ENCODE peak calls at places on chromosomes 16 and 17, in six cellular contexts. F is IMR-90, Z is heart left ventricle, C is breast epithelium, A is A549, R is Peyer's patch. U is an unnamed sample. For H3K9me3, the result is how much of the 10 kb centered on the place peaks cover.

GRCh38 chr17:48722924-48723554 is at the start of gene PRAC2:
- DNase-seq in F (no peak), Z (no peak), C (no peak), A (no peak), R (no peak), U (no peak)

GRCh38 chr17:72724375-72724774 is 368.1 kb downstream of the SLC39A11 start:
- DNase-seq in F (peak), Z (no peak), C (no peak), A (no peak), R (no peak), U (no peak)

GRCh38 chr17:36593651-36594316 is 2.1 kb downstream of the DHRS11 start:
- DNase-seq in F (no peak), Z (no peak), C (peak), A (no peak), R (no peak), U (peak)

GRCh38 chr16:10990378-10990777 is 46.0 kb downstream of the CLEC16A start:
- DNase-seq in F (no peak), Z (no peak), C (no peak), A (no peak), R (no peak), U (no peak)

GRCh38 chr16:79163666-79164377 is 436.7 kb downstream of the MAF start:
- DNase-seq in F (no peak), Z (peak), C (no peak), A (no peak), R (peak), U (no peak)

GRCh38 chr17:35097776-35098175 is 21.9 kb downstream of the RAD51D start:
- DNase-seq in F (no peak), Z (no peak), C (no peak), A (no peak), R (no peak), U (no peak)

GRCh38 chr17:40110457-40110856 is 10.1 kb upstream of the NR1D1 start:
- DNase-seq in F (no peak), Z (peak), C (peak), A (no peak), R (no peak), U (no peak)

GRCh38 chr16:67961551-67961957 is 6.9 kb downstream of the SLC12A4 start:
- DNase-seq in F (no peak), Z (peak), C (peak), A (no peak), R (no peak), U (no peak)

GRCh38 chr17:36544049-36544319 is 735 bp upstream of the GGNBP2 start:
- DNase-seq in F (peak), Z (peak), C (no peak), A (peak), R (peak), U (no peak)

GRCh38 chr17:73384926-73385325 is 73.1 kb upstream of the CDC42EP4 start:
- DNase-seq in F (no peak), Z (no peak), C (no peak), A (no peak), R (no peak), U (no peak)

GRCh38 chr17:44829558-44830358 is at the start of gene GJC1:
- DNase-seq in F (no peak), Z (peak), C (no peak), A (peak), R (no peak), U (peak)

GRCh38 chr17:45761957-45762565 is 22.1 kb upstream of the CRHR1 start:
- DNase-seq in F (no peak), Z (no peak), C (no peak), A (no peak), R (no peak), U (peak)

GRCh38 chr17:62599964-62600657 is 27.4 kb upstream of the MRC2 start:
- DNase-seq in F (no peak), Z (no peak), C (no peak), A (no peak), R (no peak), U (no peak)

GRCh38 chr17:40602445-40603443 is 37.5 kb upstream of the CCR7 start:
- DNase-seq in F (no peak), Z (no peak), C (no peak), A (no peak), R (peak), U (peak)

GRCh38 chr17:13079010-13079409 is 61.2 kb upstream of the ELAC2 start:
- DNase-seq in F (no peak), Z (no peak), C (no peak), A (no peak), R (no peak), U (no peak)

GRCh38 chr17:3512512-3513171 is 36.8 kb downstream of the ASPA start:
- DNase-seq in F (peak), Z (peak), C (no peak), A (no peak), R (no peak), U (no peak)

GRCh38 chr17:63646492-63646815 is 24.2 kb downstream of the MAP3K3 start:
- DNase-seq in F (no peak), Z (no peak), C (no peak), A (no peak), R (no peak), U (no peak)

GRCh38 chr17:51613255-51613654 is 352.9 kb downstream of the UTP18 start:
- DNase-seq in F (no peak), Z (no peak), C (no peak), A (no peak), R (no peak), U (no peak)

GRCh38 chr16:31439519-31439918 is 3.1 kb downstream of the ZNF843 start:
- DNase-seq in F (no peak), Z (no peak), C (no peak), A (no peak), R (no peak), U (no peak)

GRCh38 chr17:70080541-70081347 is 5.7 kb downstream of the KCNJ16 start:
- DNase-seq in F (peak), Z (no peak), C (no peak), A (no peak), R (no peak), U (no peak)

GRCh38 chr17:11514981-11515680 is 83.1 kb upstream of the DNAH9 start:
- DNase-seq in F (no peak), Z (no peak), C (no peak), A (no peak), R (no peak), U (no peak)

GRCh38 chr16:50708373-50709060 is 15.1 kb downstream of the NOD2 start:
- DNase-seq in F (no peak), Z (peak), C (no peak), A (no peak), R (no peak), U (no peak)

GRCh38 chr16:27179500-27180072 is 23.7 kb upstream of the KDM8 start:
- DNase-seq in F (peak), Z (peak), C (peak), A (peak), R (peak), U (peak)

GRCh38 chr16:9138021-9138680 is 46.7 kb downstream of the HAPSTR1 start:
- DNase-seq in F (no peak), Z (no peak), C (no peak), A (no peak), R (no peak), U (peak)

GRCh38 chr17:17254026-17254425 is 17.1 kb upstream of the FLCN start:
- DNase-seq in F (peak), Z (no peak), C (no peak), A (no peak), R (no peak), U (no peak)

GRCh38 chr17:17253445-17253844 is 16.5 kb upstream of the FLCN start:
- DNase-seq in F (no peak), Z (no peak), C (no peak), A (no peak), R (no peak), U (no peak)

GRCh38 chr17:17256316-17256715 is 19.3 kb upstream of the FLCN start:
- DNase-seq in F (no peak), Z (no peak), C (no peak), A (no peak), R (no peak), U (no peak)

GRCh38 chr17:17246879-17247278 is 9.9 kb upstream of the FLCN start:
- DNase-seq in F (no peak), Z (no peak), C (no peak), A (no peak), R (no peak), U (no peak)

DNA sequence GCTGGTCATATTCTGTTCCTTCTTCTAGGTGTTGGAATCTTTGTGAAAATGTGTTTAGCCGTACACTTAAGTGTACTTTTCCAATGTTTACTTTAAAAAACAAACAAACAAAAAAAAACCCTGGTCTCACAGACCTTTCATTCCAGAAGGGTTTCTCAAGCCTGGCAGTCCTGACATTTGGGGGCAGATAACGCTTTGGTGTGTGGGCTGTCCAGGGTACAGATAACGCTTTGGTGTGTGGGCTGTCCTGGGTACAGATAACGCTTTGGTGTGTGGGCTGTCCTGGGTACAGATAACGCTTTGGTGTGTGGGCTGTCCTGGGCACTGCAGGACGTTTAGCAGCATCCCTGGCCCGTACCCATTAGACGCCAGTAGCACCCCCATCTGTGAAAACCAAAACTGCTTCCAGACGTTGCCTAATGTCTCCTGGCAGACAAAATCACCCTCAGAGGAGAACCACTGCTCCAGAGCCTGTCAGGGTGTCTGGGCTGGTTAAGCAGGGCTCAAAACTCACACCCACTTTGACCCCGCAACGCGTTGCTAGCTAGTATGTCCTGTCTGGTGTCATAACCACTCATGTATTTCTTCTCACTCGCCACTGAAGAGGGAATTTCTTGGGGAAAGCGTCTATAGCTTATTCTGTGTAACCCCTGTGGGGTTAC is 15.3 kb upstream of the FLCN start:
- DNase-seq in F (no peak), Z (no peak), C (no peak), A (no peak), R (no peak), U (no peak)
- TF ChIP-seq POLR2A in F (no peak), Z (no peak), C (no peak), A (no peak), R (no peak), U (no peak)

GRCh38 chr16:69651217-69651616 is 75.1 kb downstream of the NQO1 start:
- DNase-seq in F (no peak), Z (no peak), C (no peak), A (no peak), R (no peak), U (no peak)
- H3K9me3 ChIP-seq in F (under half), Z (under half), C (under half), A (under half), R (under half), U (under half)

GRCh38 chr16:29807426-29808218 is 1.3 kb downstream of the MAZ start:
- DNase-seq in F (peak), Z (peak), C (peak), A (no peak), R (peak), U (peak)
- TF ChIP-seq POLR2A in F (no peak), Z (no peak), C (peak), A (peak), R (peak), U (peak)

DNA sequence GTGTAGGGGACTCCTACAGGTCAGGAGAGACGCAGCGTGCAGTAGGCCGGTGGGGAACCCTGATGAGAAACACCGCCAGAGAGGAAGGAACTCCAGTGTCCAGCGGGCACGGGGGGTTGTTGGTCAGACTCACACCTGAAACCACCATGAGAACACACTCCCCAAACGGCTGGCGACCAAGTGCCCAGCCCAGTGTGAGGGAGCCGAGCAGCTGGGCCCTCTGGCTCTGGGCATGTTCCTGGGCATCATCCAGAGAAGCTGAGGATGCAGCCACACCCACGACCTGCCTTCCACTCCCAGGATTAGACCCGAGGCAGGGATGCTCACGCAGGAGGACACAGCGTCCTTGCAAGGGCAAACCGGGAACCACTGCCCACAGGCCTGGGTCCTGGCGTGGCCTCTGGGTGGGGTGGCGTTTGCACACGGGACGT is 108.3 kb upstream of the ZNF750 start:
- DNase-seq in F (no peak), Z (no peak), C (no peak), A (no peak), R (no peak), U (peak)
- H3K9me3 ChIP-seq in F (half or more), Z (under half), C (under half), A (half or more), R (under half), U (under half)

U was measured in spleen.